ENCODE peak calls at places on chromosomes 7 and 10, in four cellular contexts. P is effector CD4-positive, alpha-beta T cell; O is fibroblast of mammary gland; R is activated T-cell treated with anti-CD3 and anti-CD28 coated beads, Interleukin-2, amount 50 U/mL, for 72 hours. C is an unnamed sample.

GRCh38 chr10:12782537-12782936 is 219.0 kb downstream of the CCDC3 start:
- DNase-seq in O (peak), R (peak), P (no peak), C (no peak)

GRCh38 chr7:71615017-71615416 is 483.1 kb downstream of the GALNT17 start:
- DNase-seq in O (no peak), P (no peak), R (no peak), C (no peak)

GRCh38 chr10:73576178-73576889 is 14.8 kb downstream of the USP54 start:
- DNase-seq in P (no peak), O (peak), R (no peak), C (no peak)

GRCh38 chr10:98259606-98260319 is 8.2 kb downstream of the LOXL4 start:
- DNase-seq in P (no peak), R (no peak), O (peak), C (no peak)

GRCh38 chr7:92873776-92874175 is 37.4 kb upstream of the CDK6 start:
- DNase-seq in R (no peak), O (no peak), P (no peak), C (no peak)

GRCh38 chr7:20439384-20439783 is 108.7 kb downstream of the ITGB8 start:
- DNase-seq in O (no peak), P (no peak), R (no peak), C (no peak)

GRCh38 chr7:89133819-89134218 is 338.3 kb upstream of the TEX47 start:
- DNase-seq in P (no peak), R (no peak), O (no peak), C (no peak)

GRCh38 chr7:80060218-80060806 is 74.3 kb upstream of the GNAI1 start:
- DNase-seq in R (no peak), O (peak), P (no peak), C (no peak)

GRCh38 chr10:86291616-86292340 is 74.8 kb downstream of the GRID1 start:
- DNase-seq in P (no peak), R (no peak), O (no peak), C (no peak)

GRCh38 chr10:7722927-7723529 is 19.9 kb downstream of the ITIH2 start:
- DNase-seq in P (no peak), O (no peak), R (no peak), C (no peak)

GRCh38 chr7:37153376-37153775 is 295.3 kb downstream of the ELMO1 start:
- DNase-seq in O (no peak), P (no peak), R (no peak), C (no peak)

GRCh38 chr7:158082761-158083160 is 504.9 kb downstream of the PTPRN2 start:
- DNase-seq in P (no peak), O (no peak), R (no peak), C (no peak)

GRCh38 chr7:47034180-47034579 is 547.7 kb downstream of the TNS3 start:
- DNase-seq in R (no peak), O (no peak), P (no peak), C (no peak)

GRCh38 chr7:11625669-11626068 is 206.3 kb downstream of the THSD7A start:
- DNase-seq in R (no peak), P (no peak), O (peak), C (no peak)

GRCh38 chr10:63421591-63421990 is 44.2 kb downstream of the JMJD1C start:
- DNase-seq in O (no peak), R (no peak), P (no peak), C (no peak)

GRCh38 chr10:62244785-62245595 is 23.7 kb downstream of the RTKN2 start:
- DNase-seq in R (peak), P (peak), O (peak), C (no peak)

GRCh38 chr10:130360826-130361311 is 224.7 kb downstream of the GLRX3 start:
- DNase-seq in P (no peak), O (no peak), R (no peak), C (no peak)

GRCh38 chr7:31027161-31027965 is 24.7 kb upstream of the ADCYAP1R1 start:
- DNase-seq in O (peak), P (no peak), R (peak), C (no peak)

GRCh38 chr10:116113721-116114501 is 159.1 kb downstream of the GFRA1 start:
- DNase-seq in R (no peak), P (no peak), O (peak), C (no peak)

GRCh38 chr7:5077740-5078139 is 32.1 kb downstream of the RBAK start:
- DNase-seq in O (no peak), R (no peak), P (no peak), C (no peak)

GRCh38 chr7:635227-635626 is 91.3 kb upstream of the DNAAF5 start:
- DNase-seq in O (no peak), R (no peak), P (no peak), C (no peak)

GRCh38 chr7:37297546-37297945 is 151.1 kb downstream of the ELMO1 start:
- DNase-seq in O (no peak), R (no peak), P (no peak), C (no peak)

GRCh38 chr10:97332586-97333350 is 1.8 kb downstream of the FRAT2 start:
- DNase-seq in R (no peak), O (peak), P (no peak), C (no peak)

GRCh38 chr7:157429001-157429679 is 92.3 kb downstream of the DNAJB6 start:
- DNase-seq in R (no peak), O (no peak), P (no peak), C (no peak)

GRCh38 chr7:14504134-14504533 is 398.4 kb downstream of the DGKB start:
- DNase-seq in R (no peak), O (no peak), P (no peak), C (no peak)

GRCh38 chr10:117488004-117488403 is 54.5 kb upstream of the EMX2 start:
- DNase-seq in P (no peak), O (no peak), R (no peak), C (no peak)

GRCh38 chr7:158546214-158546613 is 41.4 kb downstream of the PTPRN2 start:
- DNase-seq in O (no peak), R (no peak), P (no peak), C (no peak)

GRCh38 chr7:140551334-140552239 is 72.3 kb upstream of the MKRN1 start:
- DNase-seq in R (no peak), P (no peak), O (peak), C (no peak)

GRCh38 chr10:29181936-29182335 is 106.9 kb upstream of the LYZL1 start:
- DNase-seq in O (no peak), P (no peak), R (no peak), C (no peak)

GRCh38 chr7:44052771-44053365 is 8.4 kb downstream of the DBNL start:
- DNase-seq in O (no peak), R (no peak), P (no peak), C (no peak)

GRCh38 chr7:123282181-123282580 is 82.4 kb upstream of the SLC13A1 start:
- DNase-seq in R (no peak), O (no peak), P (no peak), C (no peak)

GRCh38 chr10:21212275-21212674 is 313.2 kb downstream of the SKIDA1 start:
- DNase-seq in P (no peak), O (no peak), R (no peak), C (no peak)

GRCh38 chr7:130897515-130898419 is 163.8 kb upstream of the KLF14 start:
- DNase-seq in P (no peak), R (no peak), O (no peak), C (no peak)

GRCh38 chr7:34165927-34166550 is 260.7 kb downstream of the BMPER start:
- DNase-seq in R (no peak), O (peak), P (no peak), C (no peak)

GRCh38 chr10:44066856-44067255 is 318.0 kb downstream of the CXCL12 start:
- DNase-seq in P (no peak), R (no peak), O (no peak), C (no peak)

GRCh38 chr7:34070486-34071323 is 165.4 kb downstream of the BMPER start:
- DNase-seq in O (peak), P (no peak), R (no peak), C (no peak)

GRCh38 chr10:76393875-76394706 is 962.7 kb downstream of the LRMDA start:
- DNase-seq in R (no peak), P (no peak), O (peak), C (no peak)

C was measured in NCI-H510A.